ENCODE peak calls at places on chromosomes 3 and 15, in four cellular contexts. O is uterus, M is OCI-LY7, Q is hepatocyte. T is an unnamed sample.

GRCh38 chr3:53821631-53822068 is 24.6 kb downstream of the CHDH start:
- DNase-seq in O (no peak), M (no peak), Q (no peak), T (peak; percentile 94)

GRCh38 chr3:72738752-72739520 is 109.3 kb downstream of the SHQ1 start:
- DNase-seq in O (no peak), M (peak; percentile 57), Q (peak; percentile 74), T (no peak)

GRCh38 chr15:75117993-75118392 is 83.7 kb upstream of the C15orf39 start:
- DNase-seq in O (no peak), M (no peak), Q (no peak), T (no peak)

GRCh38 chr3:37052860-37053259 is 59.5 kb downstream of the MLH1 start:
- DNase-seq in O (no peak), M (no peak), Q (no peak), T (no peak)

GRCh38 chr3:140942221-140943104 is 827 bp downstream of the SLC25A36 start:
- DNase-seq in O (peak; percentile 36), M (peak; percentile 80), Q (peak; percentile 82), T (peak; percentile 82)

GRCh38 chr3:36635731-36636130 is 128.6 kb downstream of the DCLK3 start:
- DNase-seq in O (no peak), M (no peak), Q (no peak), T (no peak)

GRCh38 chr15:84821501-84822021 is 4.4 kb downstream of the ALPK3 start:
- DNase-seq in O (peak; percentile 77), M (peak; percentile 16), Q (no peak), T (no peak)

GRCh38 chr3:134430950-134431445 is 54.8 kb downstream of the ANAPC13 start:
- DNase-seq in O (no peak), M (peak; percentile 86), Q (no peak), T (no peak)

GRCh38 chr3:36891651-36892268 is 53.1 kb downstream of the TRANK1 start:
- DNase-seq in O (no peak), M (peak; percentile 55), Q (no peak), T (peak; percentile 22)

GRCh38 chr15:88900309-88900981 is 5.1 kb upstream of the HAPLN3 start:
- DNase-seq in O (no peak), M (no peak), Q (peak; percentile 37), T (no peak)

GRCh38 chr3:135235541-135235940 is 440.5 kb downstream of the EPHB1 start:
- DNase-seq in O (no peak), M (no peak), Q (no peak), T (no peak)

GRCh38 chr3:30638685-30639412 is 32.4 kb downstream of the TGFBR2 start:
- DNase-seq in O (no peak), M (peak; percentile 81), Q (no peak), T (no peak)

GRCh38 chr3:193843447-193844301 is 250.7 kb downstream of the OPA1 start:
- DNase-seq in O (no peak), M (no peak), Q (peak; percentile 81), T (no peak)

GRCh38 chr3:15964605-15965061 is 166.9 kb upstream of the ANKRD28 start:
- DNase-seq in O (no peak), M (no peak), Q (no peak), T (no peak)
- H3K4me3 ChIP-seq in O (no peak overlapping the region), M (no peak overlapping the region), Q (no peak overlapping the region), T (no peak overlapping the region)

GRCh38 chr3:64266983-64267382 is 41.7 kb upstream of the PRICKLE2 start:
- DNase-seq in O (no peak), M (no peak), Q (no peak), T (no peak)
- H3K4me3 ChIP-seq in O (peak overlapping the region; percentile 71), M (no peak overlapping the region), Q (peak overlapping the region; percentile 38), T (no peak overlapping the region)

GRCh38 chr3:146227486-146227885 is 23.4 kb downstream of the PLSCR4 start:
- DNase-seq in O (no peak), M (no peak), Q (peak; percentile 10), T (no peak)

GRCh38 chr3:146218880-146219866 is 31.7 kb downstream of the PLSCR4 start:
- DNase-seq in O (peak; percentile 34), M (peak; percentile 40), Q (peak; percentile 46), T (peak; percentile 50)

GRCh38 chr3:146221276-146221675 is 29.6 kb downstream of the PLSCR4 start:
- DNase-seq in O (no peak), M (no peak), Q (no peak), T (no peak)

GRCh38 chr3:146223401-146224373 is 27.2 kb downstream of the PLSCR4 start:
- DNase-seq in O (no peak), M (no peak), Q (no peak), T (no peak)

GRCh38 chr3:146222204-146223046 is 28.5 kb downstream of the PLSCR4 start:
- DNase-seq in O (no peak), M (no peak), Q (peak; percentile 54), T (no peak)
- H3K4me3 ChIP-seq in O (no peak overlapping the region), M (no peak overlapping the region), Q (no peak overlapping the region), T (no peak overlapping the region)

DNA sequence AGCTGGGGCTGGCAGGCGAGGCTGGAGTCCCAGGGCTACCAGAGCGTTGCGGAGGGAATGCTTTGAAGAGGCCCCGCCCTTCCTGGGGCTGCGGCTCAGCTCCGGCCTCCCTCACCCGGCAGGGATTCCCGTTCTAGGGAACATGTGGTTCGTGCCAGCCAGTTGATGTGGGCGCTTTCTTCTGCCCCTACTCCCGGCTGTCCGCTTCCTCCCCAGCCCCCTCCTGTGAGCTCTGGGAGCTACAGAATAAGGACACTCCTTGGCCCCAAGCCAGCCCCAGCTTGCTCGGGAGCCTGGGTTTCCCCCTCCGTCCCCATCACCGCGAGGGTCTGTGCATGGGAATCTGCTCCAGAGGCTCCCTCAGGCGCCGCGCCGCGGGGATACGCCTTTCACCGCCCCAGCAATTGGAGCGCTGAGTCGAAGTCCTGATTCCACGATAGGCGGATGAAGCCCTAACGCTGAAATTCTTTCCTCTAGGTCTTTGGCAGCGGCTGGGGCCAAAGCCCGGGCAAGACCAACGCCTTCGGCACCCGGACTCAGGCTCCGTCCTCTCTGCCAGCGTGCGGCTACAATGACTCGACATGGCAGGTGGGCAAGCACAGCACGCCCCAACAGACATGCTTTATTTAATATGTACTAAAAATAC is 69.5 kb downstream of the KLF15 start:
- DNase-seq in O (peak; percentile 63), M (peak; percentile 86), Q (peak; percentile 80), T (peak; percentile 75)
- H3K4me3 ChIP-seq in O (peak overlapping the region; percentile 30), M (peak overlapping the region; percentile 66), Q (peak overlapping the region; percentile 35), T (peak overlapping the region; percentile 52)

GRCh38 chr3:152785051-152785450 is 49.9 kb upstream of the P2RY1 start:
- DNase-seq in O (no peak), M (no peak), Q (no peak), T (no peak)

GRCh38 chr3:152778001-152778400 is 56.9 kb upstream of the P2RY1 start:
- DNase-seq in O (no peak), M (no peak), Q (no peak), T (no peak)

GRCh38 chr3:152779649-152780048 is 55.3 kb upstream of the P2RY1 start:
- DNase-seq in O (no peak), M (no peak), Q (no peak), T (peak; percentile 41)

GRCh38 chr3:152780553-152780952 is 54.4 kb upstream of the P2RY1 start:
- DNase-seq in O (no peak), M (no peak), Q (no peak), T (no peak)
- H3K4me3 ChIP-seq in O (no peak overlapping the region), M (no peak overlapping the region), Q (no peak overlapping the region), T (no peak overlapping the region)

GRCh38 chr3:150635526-150635925 is 32.4 kb downstream of the SELENOT start:
- DNase-seq in O (no peak), M (peak; percentile 38), Q (no peak), T (no peak)
- H3K4me3 ChIP-seq in O (no peak overlapping the region), M (no peak overlapping the region), Q (no peak overlapping the region), T (no peak overlapping the region)

DNA sequence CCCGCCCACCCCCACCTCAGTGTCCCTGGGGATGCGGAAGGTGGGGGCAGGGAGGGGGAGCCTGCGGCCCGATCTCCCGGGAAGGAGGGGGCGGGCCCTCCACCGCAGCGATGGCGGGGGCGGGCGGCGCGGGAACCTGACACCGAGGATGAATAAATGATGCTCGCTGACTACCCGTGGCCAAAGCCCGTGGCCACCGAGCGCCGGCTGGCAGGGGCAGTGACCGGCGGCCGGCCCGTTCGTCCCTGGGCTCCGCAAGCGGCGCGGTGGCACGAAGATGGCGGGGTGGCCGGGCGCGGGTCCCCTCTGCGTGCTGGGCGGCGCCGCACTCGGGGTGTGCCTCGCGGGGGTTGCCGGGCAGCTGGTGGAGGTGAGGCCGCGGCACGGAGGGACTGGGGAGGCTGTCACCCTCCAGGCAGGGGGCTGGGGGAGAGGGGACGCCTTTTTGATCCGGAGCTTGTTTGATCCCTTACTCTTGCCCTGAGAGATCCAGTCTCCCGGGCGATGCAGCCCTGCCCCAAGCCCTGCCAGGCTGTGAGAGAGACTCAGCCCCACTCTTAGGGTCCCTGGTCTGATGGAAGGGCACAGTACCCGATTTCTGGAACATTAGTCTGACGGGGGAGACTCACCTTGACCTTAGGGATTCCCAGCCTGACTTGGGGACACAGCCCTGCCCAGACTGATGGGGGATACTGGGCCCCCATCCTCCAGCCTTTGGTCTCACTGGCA is at the start of gene TMIE:
- DNase-seq in O (no peak), M (no peak), Q (no peak), T (peak; percentile 28)
- H3K4me3 ChIP-seq in O (peak within 1 kb of the TSS; percentile 37), M (no peak within 1 kb of the TSS), Q (peak within 1 kb of the TSS; percentile 20), T (peak within 1 kb of the TSS; percentile 49)

GRCh38 chr15:45376967-45377629 is 1.2 kb downstream of the GATM start:
- DNase-seq in O (no peak), M (no peak), Q (no peak), T (peak; percentile 41)
- H3K4me3 ChIP-seq in O (peak overlapping the region; percentile 74), M (no peak overlapping the region), Q (peak overlapping the region; percentile 68), T (peak overlapping the region; percentile 82)

GRCh38 chr3:74916696-74917095 is 302.2 kb upstream of the CNTN3 start:
- DNase-seq in O (no peak), M (no peak), Q (no peak), T (no peak)
- H3K4me3 ChIP-seq in O (no peak overlapping the region), M (no peak overlapping the region), Q (no peak overlapping the region), T (no peak overlapping the region)

DNA sequence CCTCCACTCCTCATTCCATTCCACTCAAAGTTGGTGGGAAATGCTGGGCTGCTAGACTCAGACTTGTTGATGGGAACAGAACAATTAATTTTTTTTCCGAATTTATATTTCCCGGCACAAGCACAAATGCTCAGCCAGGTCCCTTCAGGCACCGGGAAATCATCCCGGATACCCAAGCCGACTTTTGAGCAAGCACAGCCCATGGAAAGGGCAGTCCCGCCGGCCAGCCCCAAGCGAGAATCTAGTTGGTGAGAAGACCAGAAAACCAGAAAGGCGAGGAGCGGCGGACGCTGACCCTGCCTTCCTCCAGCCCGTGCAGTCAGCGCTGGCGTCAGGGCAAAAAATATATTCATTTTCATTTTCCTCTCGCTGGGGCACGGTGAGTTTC is 758 bp upstream of the ZIC4 start:
- DNase-seq in O (no peak), M (no peak), Q (no peak), T (no peak)
- H3K4me3 ChIP-seq in O (no peak overlapping the region), M (no peak overlapping the region), Q (no peak overlapping the region), T (no peak overlapping the region)

T was measured in SJCRH30.